ENCODE peak calls at places on chromosomes 7 and 10, in six cellular contexts. W is NCI-H460, S is RKO, R is Peyer's patch, V is lower lobe of right lung, N is M059J. D is an unnamed sample.

GRCh38 chr10:88920198-88920597 is 32.4 kb downstream of the ACTA2 start:
- DNase-seq in N (no peak), W (no peak), R (no peak), V (no peak), S (no peak), D (no peak)

GRCh38 chr7:2281556-2281955 is 32.7 kb downstream of the SNX8 start:
- DNase-seq in W (no peak), R (no peak), N (no peak), S (no peak), V (no peak), D (no peak)

GRCh38 chr10:7408003-7408493 is 2.8 kb downstream of the SFMBT2 start:
- DNase-seq in S (no peak), V (peak; percentile 72), R (peak; percentile 73), N (no peak), W (no peak), D (no peak)

GRCh38 chr10:71726673-71727428 is 7.3 kb upstream of the C10orf105 start:
- DNase-seq in V (no peak), W (no peak), S (no peak), N (no peak), R (peak; percentile 81), D (no peak)

GRCh38 chr10:31912289-31912688 is 16.3 kb downstream of the ARHGAP12 start:
- DNase-seq in V (no peak), N (peak; percentile 33), W (no peak), S (no peak), R (no peak), D (no peak)

GRCh38 chr10:69475433-69475830 is 24.2 kb downstream of the TSPAN15 start:
- DNase-seq in W (no peak), R (no peak), V (no peak), N (peak; percentile 48), S (no peak), D (peak; percentile 51)

GRCh38 chr7:121157341-121157751 is 168.8 kb downstream of the CPED1 start:
- DNase-seq in S (no peak), V (no peak), N (no peak), W (no peak), R (peak; percentile 51), D (no peak)

GRCh38 chr10:89659185-89660131 is 14.4 kb upstream of the PANK1 start:
- DNase-seq in N (peak; percentile 65), W (no peak), R (no peak), V (no peak), S (no peak), D (peak; percentile 30)

GRCh38 chr7:2820508-2820934 is 23.6 kb downstream of the GNA12 start:
- DNase-seq in S (peak; percentile 49), R (peak; percentile 77), N (peak; percentile 98), V (peak; percentile 81), W (peak; percentile 43), D (peak; percentile 99)

GRCh38 chr7:134645935-134646334 is 718 bp upstream of the BPGM start:
- DNase-seq in S (peak; percentile 80), V (no peak), N (peak; percentile 63), W (no peak), R (no peak), D (peak; percentile 35)

GRCh38 chr7:84372155-84372621 is 177.6 kb upstream of the SEMA3A start:
- DNase-seq in R (no peak), W (peak; percentile 88), S (peak; percentile 98), N (peak; percentile 97), V (no peak), D (peak; percentile 89)

GRCh38 chr10:100886946-100887345 is 25.8 kb upstream of the SLF2 start:
- DNase-seq in W (no peak), N (no peak), V (no peak), R (peak; percentile 13), S (no peak), D (no peak)

GRCh38 chr10:43228783-43229207 is 38.1 kb downstream of the RASGEF1A start:
- DNase-seq in V (peak; percentile 34), R (peak; percentile 47), W (no peak), N (no peak), S (no peak), D (no peak)

GRCh38 chr7:34091330-34091917 is 186.1 kb downstream of the BMPER start:
- DNase-seq in V (no peak), R (peak; percentile 64), N (peak; percentile 34), S (peak; percentile 18), W (peak; percentile 41), D (peak; percentile 80)

GRCh38 chr7:121608785-121609184 is 212.7 kb upstream of the FAM3C start:
- DNase-seq in N (no peak), V (no peak), R (no peak), W (no peak), S (no peak), D (no peak)

GRCh38 chr7:89780291-89780690 is 374.0 kb upstream of the STEAP1 start:
- DNase-seq in R (no peak), N (no peak), S (no peak), V (no peak), W (no peak), D (no peak)

GRCh38 chr7:116851175-116851574 is 11.2 kb upstream of the CAPZA2 start:
- DNase-seq in R (no peak), S (no peak), W (no peak), V (no peak), N (no peak), D (no peak)

GRCh38 chr7:1886361-1887064 is 216.4 kb downstream of the ELFN1 start:
- DNase-seq in S (no peak), W (no peak), V (no peak), N (no peak), R (no peak), D (no peak)

GRCh38 chr7:19939746-19940145 is 166.3 kb upstream of the TMEM196 start:
- DNase-seq in W (no peak), N (peak; percentile 87), S (peak; percentile 20), R (no peak), V (no peak), D (peak; percentile 85)

D was measured in RPMI7951.